ENCODE peak calls at places on chromosomes 3 and 15, in seven cellular contexts. One of them, this sample, is unnamed.

GRCh38 chr3:111915905-111916304 is 56.8 kb downstream of the PHLDB2 start:
- DNase-seq in SK-N-SH: no peak
- DNase-seq in mesendoderm: peak; percentile 44
- DNase-seq in endodermal cell: no peak
- DNase-seq in keratinocyte: no peak
- DNase-seq in mesenchymal stem cell: no peak
- DNase-seq in IMR-90: no peak
- DNase-seq in this sample: no peak

GRCh38 chr3:8490079-8490552 is 11.5 kb upstream of the LMCD1 start:
- DNase-seq in SK-N-SH: no peak
- DNase-seq in mesendoderm: peak; percentile 50
- DNase-seq in endodermal cell: no peak
- DNase-seq in keratinocyte: no peak
- DNase-seq in mesenchymal stem cell: peak; percentile 87
- DNase-seq in IMR-90: peak; percentile 98
- DNase-seq in this sample: no peak

GRCh38 chr3:45864760-45865567 is 21.4 kb upstream of the CCR9 start:
- DNase-seq in SK-N-SH: no peak
- DNase-seq in mesendoderm: no peak
- DNase-seq in endodermal cell: no peak
- DNase-seq in keratinocyte: no peak
- DNase-seq in mesenchymal stem cell: no peak
- DNase-seq in IMR-90: no peak
- DNase-seq in this sample: no peak

GRCh38 chr15:64004582-64004981 is 41.7 kb downstream of the DAPK2 start:
- DNase-seq in SK-N-SH: no peak
- DNase-seq in mesendoderm: peak; percentile 24
- DNase-seq in endodermal cell: no peak
- DNase-seq in keratinocyte: peak; percentile 76
- DNase-seq in mesenchymal stem cell: no peak
- DNase-seq in IMR-90: no peak
- DNase-seq in this sample: peak; percentile 13

GRCh38 chr3:186021673-186022362 is 84.0 kb upstream of the TRA2B start:
- DNase-seq in SK-N-SH: peak; percentile 16
- DNase-seq in mesendoderm: peak; percentile 80
- DNase-seq in endodermal cell: no peak
- DNase-seq in keratinocyte: no peak
- DNase-seq in mesenchymal stem cell: peak; percentile 92
- DNase-seq in IMR-90: peak; percentile 95
- DNase-seq in this sample: no peak

GRCh38 chr3:53255360-53255774 is 455 bp downstream of the TKT start:
- DNase-seq in SK-N-SH: no peak
- DNase-seq in mesendoderm: no peak
- DNase-seq in endodermal cell: no peak
- DNase-seq in keratinocyte: no peak
- DNase-seq in mesenchymal stem cell: peak; percentile 26
- DNase-seq in IMR-90: no peak
- DNase-seq in this sample: no peak

GRCh38 chr3:149726716-149727407 is 25.4 kb downstream of the COMMD2 start:
- DNase-seq in SK-N-SH: no peak
- DNase-seq in mesendoderm: no peak
- DNase-seq in endodermal cell: no peak
- DNase-seq in keratinocyte: no peak
- DNase-seq in mesenchymal stem cell: no peak
- DNase-seq in IMR-90: peak; percentile 10
- DNase-seq in this sample: no peak

GRCh38 chr3:102536479-102536878 is 101.7 kb downstream of the ZPLD1 start:
- DNase-seq in SK-N-SH: peak; percentile 39
- DNase-seq in mesendoderm: peak; percentile 42
- DNase-seq in endodermal cell: no peak
- DNase-seq in keratinocyte: no peak
- DNase-seq in mesenchymal stem cell: peak; percentile 39
- DNase-seq in IMR-90: peak; percentile 33
- DNase-seq in this sample: peak; percentile 9

GRCh38 chr3:42667523-42668402 is 14.3 kb downstream of the ZBTB47 start:
- DNase-seq in SK-N-SH: peak; percentile 32
- DNase-seq in mesendoderm: no peak
- DNase-seq in endodermal cell: peak; percentile 41
- DNase-seq in keratinocyte: no peak
- DNase-seq in mesenchymal stem cell: no peak
- DNase-seq in IMR-90: no peak
- DNase-seq in this sample: no peak

GRCh38 chr15:39922450-39923092 is 2.5 kb upstream of the GPR176 start:
- DNase-seq in SK-N-SH: no peak
- DNase-seq in mesendoderm: no peak
- DNase-seq in endodermal cell: no peak
- DNase-seq in keratinocyte: no peak
- DNase-seq in mesenchymal stem cell: no peak
- DNase-seq in IMR-90: no peak
- DNase-seq in this sample: no peak

GRCh38 chr3:129035360-129036233 is 25.0 kb upstream of the GP9 start:
- DNase-seq in SK-N-SH: peak; percentile 8
- DNase-seq in mesendoderm: no peak
- DNase-seq in endodermal cell: peak; percentile 26
- DNase-seq in keratinocyte: no peak
- DNase-seq in mesenchymal stem cell: no peak
- DNase-seq in IMR-90: no peak
- DNase-seq in this sample: no peak

GRCh38 chr3:192879346-192880031 is 38.2 kb downstream of the MB21D2 start:
- DNase-seq in SK-N-SH: peak; percentile 24
- DNase-seq in mesendoderm: peak; percentile 99
- DNase-seq in endodermal cell: peak; percentile 87
- DNase-seq in keratinocyte: peak; percentile 80
- DNase-seq in mesenchymal stem cell: peak; percentile 95
- DNase-seq in IMR-90: peak; percentile 96
- DNase-seq in this sample: peak; percentile 95

GRCh38 chr15:70921297-70921696 is 28.7 kb downstream of the LRRC49 start:
- DNase-seq in SK-N-SH: no peak
- DNase-seq in mesendoderm: no peak
- DNase-seq in endodermal cell: no peak
- DNase-seq in keratinocyte: no peak
- DNase-seq in mesenchymal stem cell: peak; percentile 4
- DNase-seq in IMR-90: peak; percentile 76
- DNase-seq in this sample: no peak

GRCh38 chr15:51620647-51621046 is 1.9 kb downstream of the DMXL2 start:
- DNase-seq in SK-N-SH: no peak
- DNase-seq in mesendoderm: no peak
- DNase-seq in endodermal cell: no peak
- DNase-seq in keratinocyte: no peak
- DNase-seq in mesenchymal stem cell: no peak
- DNase-seq in IMR-90: no peak
- DNase-seq in this sample: no peak
- H3K9ac ChIP-seq in SK-N-SH: peak overlapping the region; percentile 79
- H3K9ac ChIP-seq in mesendoderm: no peak overlapping the region
- H3K9ac ChIP-seq in endodermal cell: no peak overlapping the region
- H3K9ac ChIP-seq in keratinocyte: no peak overlapping the region
- H3K9ac ChIP-seq in mesenchymal stem cell: peak overlapping the region; percentile 91
- H3K9ac ChIP-seq in IMR-90: peak overlapping the region; percentile 38
- H3K9ac ChIP-seq in this sample: no peak overlapping the region

GRCh38 chr15:73927476-73928240 is 1.4 kb downstream of the LOXL1 start:
- DNase-seq in SK-N-SH: peak; percentile 73
- DNase-seq in mesendoderm: peak; percentile 64
- DNase-seq in endodermal cell: peak; percentile 89
- DNase-seq in keratinocyte: no peak
- DNase-seq in mesenchymal stem cell: no peak
- DNase-seq in IMR-90: peak; percentile 51
- DNase-seq in this sample: no peak

GRCh38 chr15:73928241-73928579 is 1.9 kb downstream of the LOXL1 start:
- DNase-seq in SK-N-SH: no peak
- DNase-seq in mesendoderm: no peak
- DNase-seq in endodermal cell: no peak
- DNase-seq in keratinocyte: no peak
- DNase-seq in mesenchymal stem cell: no peak
- DNase-seq in IMR-90: no peak
- DNase-seq in this sample: no peak

GRCh38 chr15:73927003-73927475 is 777 bp downstream of the LOXL1 start:
- DNase-seq in SK-N-SH: no peak
- DNase-seq in mesendoderm: peak; percentile 70
- DNase-seq in endodermal cell: peak; percentile 88
- DNase-seq in keratinocyte: no peak
- DNase-seq in mesenchymal stem cell: peak; percentile 54
- DNase-seq in IMR-90: no peak
- DNase-seq in this sample: no peak

GRCh38 chr15:73924258-73924921 is 1.9 kb upstream of the LOXL1 start:
- DNase-seq in SK-N-SH: no peak
- DNase-seq in mesendoderm: no peak
- DNase-seq in endodermal cell: peak; percentile 68
- DNase-seq in keratinocyte: no peak
- DNase-seq in mesenchymal stem cell: peak; percentile 88
- DNase-seq in IMR-90: peak; percentile 92
- DNase-seq in this sample: no peak

DNA sequence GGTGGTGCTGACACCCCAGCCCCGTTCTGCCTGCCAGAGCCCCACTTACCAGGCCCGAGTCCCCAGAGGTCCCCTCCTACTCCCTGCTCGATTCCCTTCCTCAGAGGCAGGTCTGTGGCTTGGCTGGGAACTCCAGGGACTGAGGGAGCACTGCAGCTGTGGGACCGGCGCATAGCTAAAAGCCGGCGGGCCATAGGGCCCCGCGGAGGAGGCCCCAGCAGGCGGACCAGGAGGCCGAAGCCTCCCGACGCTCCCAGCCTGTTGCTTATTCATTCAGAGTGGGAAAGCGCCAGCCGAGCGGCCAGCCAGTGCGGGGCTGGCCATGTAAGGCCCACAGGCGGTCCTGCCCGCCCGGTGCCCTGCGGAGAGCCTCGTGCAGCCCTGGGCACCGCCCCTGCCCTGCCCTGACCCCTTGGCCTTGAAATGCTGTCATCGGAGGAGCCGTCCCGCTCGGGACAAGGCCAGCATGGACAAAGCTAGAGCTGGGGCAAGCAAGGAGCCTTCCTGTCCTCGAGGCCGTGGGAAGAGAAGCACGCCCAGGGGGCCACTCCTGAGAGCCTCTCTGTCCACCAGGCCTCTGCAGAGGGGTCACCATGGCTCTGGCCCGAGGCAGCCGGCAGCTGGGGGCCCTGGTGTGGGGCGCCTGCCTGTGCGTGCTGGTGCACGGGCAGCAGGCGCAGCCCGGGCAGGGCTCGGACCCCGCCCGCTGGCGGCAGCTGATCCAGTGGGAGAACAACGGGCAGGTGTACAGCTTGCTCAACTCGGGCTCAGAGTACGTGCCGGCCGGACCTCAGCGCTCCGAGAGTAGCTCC is at the start of gene LOXL1:
- DNase-seq in SK-N-SH: no peak
- DNase-seq in mesendoderm: peak; percentile 90
- DNase-seq in endodermal cell: peak; percentile 93
- DNase-seq in keratinocyte: no peak
- DNase-seq in mesenchymal stem cell: peak; percentile 92
- DNase-seq in IMR-90: peak; percentile 92
- DNase-seq in this sample: no peak
- H3K9ac ChIP-seq in SK-N-SH: peak within 1 kb of the TSS; percentile 73
- H3K9ac ChIP-seq in mesendoderm: peak within 1 kb of the TSS; percentile 82
- H3K9ac ChIP-seq in endodermal cell: peak within 1 kb of the TSS; percentile 49
- H3K9ac ChIP-seq in keratinocyte: peak within 1 kb of the TSS; percentile 66
- H3K9ac ChIP-seq in mesenchymal stem cell: peak within 1 kb of the TSS; percentile 90
- H3K9ac ChIP-seq in IMR-90: peak within 1 kb of the TSS; percentile 88
- H3K9ac ChIP-seq in this sample: peak within 1 kb of the TSS; percentile 97

DNA sequence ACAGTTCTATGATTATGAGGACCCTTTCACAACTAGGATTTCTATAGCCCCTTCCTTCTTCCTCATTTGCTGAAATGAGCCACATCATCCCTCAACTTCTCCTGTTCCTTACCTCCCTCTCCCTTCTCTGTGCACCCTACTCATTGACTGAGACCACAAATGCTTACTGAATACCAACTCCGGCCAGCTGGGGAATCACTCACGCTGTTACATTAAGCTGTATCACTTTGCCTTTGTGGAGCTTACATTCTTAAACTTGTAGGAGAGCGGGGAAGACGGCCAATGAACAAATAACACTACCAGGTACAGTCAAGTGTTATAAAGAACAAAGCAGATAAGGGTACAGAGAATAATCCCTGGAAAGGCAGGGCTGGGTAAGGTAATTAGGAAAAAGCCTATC is 5.7 kb downstream of the SUCLG2 start:
- DNase-seq in SK-N-SH: no peak
- DNase-seq in mesendoderm: no peak
- DNase-seq in endodermal cell: no peak
- DNase-seq in keratinocyte: no peak
- DNase-seq in mesenchymal stem cell: peak; percentile 53
- DNase-seq in IMR-90: peak; percentile 58
- DNase-seq in this sample: no peak
- H3K9ac ChIP-seq in SK-N-SH: no peak overlapping the region
- H3K9ac ChIP-seq in mesendoderm: no peak overlapping the region
- H3K9ac ChIP-seq in endodermal cell: no peak overlapping the region
- H3K9ac ChIP-seq in keratinocyte: no peak overlapping the region
- H3K9ac ChIP-seq in mesenchymal stem cell: no peak overlapping the region
- H3K9ac ChIP-seq in IMR-90: no peak overlapping the region
- H3K9ac ChIP-seq in this sample: no peak overlapping the region

GRCh38 chr15:66163553-66163952 is 90.0 kb downstream of the MEGF11 start:
- DNase-seq in SK-N-SH: no peak
- DNase-seq in mesendoderm: no peak
- DNase-seq in endodermal cell: no peak
- DNase-seq in keratinocyte: no peak
- DNase-seq in mesenchymal stem cell: no peak
- DNase-seq in IMR-90: no peak
- DNase-seq in this sample: no peak
- H3K9ac ChIP-seq in SK-N-SH: no peak overlapping the region
- H3K9ac ChIP-seq in mesendoderm: no peak overlapping the region
- H3K9ac ChIP-seq in endodermal cell: no peak overlapping the region
- H3K9ac ChIP-seq in keratinocyte: no peak overlapping the region
- H3K9ac ChIP-seq in mesenchymal stem cell: no peak overlapping the region
- H3K9ac ChIP-seq in IMR-90: no peak overlapping the region
- H3K9ac ChIP-seq in this sample: no peak overlapping the region

GRCh38 chr15:89822030-89822429 is 7.4 kb upstream of the ANPEP start:
- DNase-seq in SK-N-SH: peak; percentile 17
- DNase-seq in mesendoderm: no peak
- DNase-seq in endodermal cell: no peak
- DNase-seq in keratinocyte: peak; percentile 81
- DNase-seq in mesenchymal stem cell: no peak
- DNase-seq in IMR-90: no peak
- DNase-seq in this sample: no peak

GRCh38 chr15:89823836-89824606 is 9.4 kb upstream of the ANPEP start:
- DNase-seq in SK-N-SH: peak; percentile 18
- DNase-seq in mesendoderm: no peak
- DNase-seq in endodermal cell: no peak
- DNase-seq in keratinocyte: no peak
- DNase-seq in mesenchymal stem cell: no peak
- DNase-seq in IMR-90: no peak
- DNase-seq in this sample: no peak

GRCh38 chr15:89820651-89821611 is 6.3 kb upstream of the ANPEP start:
- DNase-seq in SK-N-SH: no peak
- DNase-seq in mesendoderm: no peak
- DNase-seq in endodermal cell: no peak
- DNase-seq in keratinocyte: peak; percentile 60
- DNase-seq in mesenchymal stem cell: no peak
- DNase-seq in IMR-90: peak; percentile 86
- DNase-seq in this sample: no peak

GRCh38 chr15:89822951-89823701 is 8.5 kb upstream of the ANPEP start:
- DNase-seq in SK-N-SH: peak; percentile 74
- DNase-seq in mesendoderm: no peak
- DNase-seq in endodermal cell: no peak
- DNase-seq in keratinocyte: peak; percentile 73
- DNase-seq in mesenchymal stem cell: no peak
- DNase-seq in IMR-90: peak; percentile 18
- DNase-seq in this sample: no peak

GRCh38 chr15:89822611-89822950 is 7.9 kb upstream of the ANPEP start:
- DNase-seq in SK-N-SH: no peak
- DNase-seq in mesendoderm: no peak
- DNase-seq in endodermal cell: no peak
- DNase-seq in keratinocyte: no peak
- DNase-seq in mesenchymal stem cell: no peak
- DNase-seq in IMR-90: no peak
- DNase-seq in this sample: no peak
- H3K9ac ChIP-seq in SK-N-SH: no peak overlapping the region
- H3K9ac ChIP-seq in mesendoderm: no peak overlapping the region
- H3K9ac ChIP-seq in endodermal cell: no peak overlapping the region
- H3K9ac ChIP-seq in keratinocyte: no peak overlapping the region
- H3K9ac ChIP-seq in mesenchymal stem cell: peak overlapping the region; percentile 75
- H3K9ac ChIP-seq in IMR-90: no peak overlapping the region
- H3K9ac ChIP-seq in this sample: no peak overlapping the region

This sample was measured in NT2/D1.